ENCODE peak calls at places on chromosomes 2 and 18, in seven cellular contexts. B, Q, O, H, W, X and R are unnamed samples.
A peak's percentile ranks its signal among the peaks of the same experiment; 100 is the strongest.

GRCh38 chr2:224655006-224655537 is 61.1 kb downstream of the CCDC195 start:
- DNase-seq in B (no peak), O (no peak), H (no peak), Q (no peak), X (no peak), W (no peak), R (no peak)

GRCh38 chr2:60998628-60999545 is 18.6 kb upstream of the PEX13 start:
- DNase-seq in O (no peak), X (peak; percentile 48), Q (peak; percentile 37), W (no peak), H (no peak), B (no peak), R (no peak)

GRCh38 chr2:168211664-168212163 is 35.7 kb downstream of the STK39 start:
- DNase-seq in X (no peak), H (no peak), Q (no peak), O (no peak), B (no peak), W (no peak), R (no peak)

GRCh38 chr2:74584088-74584645 is 29.6 kb downstream of the DOK1 start:
- DNase-seq in H (no peak), Q (no peak), O (no peak), B (no peak), X (no peak), W (no peak), R (no peak)

GRCh38 chr2:67323209-67323991 is 73.7 kb upstream of the ETAA1 start:
- DNase-seq in W (no peak), X (no peak), B (no peak), O (no peak), Q (no peak), H (no peak), R (no peak)

GRCh38 chr2:192978317-192978874 is 783.7 kb upstream of the TMEFF2 start:
- DNase-seq in B (no peak), O (no peak), Q (peak; percentile 56), X (no peak), W (no peak), H (no peak), R (no peak)

GRCh38 chr2:96876036-96876810 is 6.3 kb upstream of the SEMA4C start:
- DNase-seq in H (no peak), O (no peak), W (no peak), Q (no peak), B (peak; percentile 46), X (peak; percentile 72), R (no peak)

GRCh38 chr2:167430447-167430846 is 542.2 kb downstream of the XIRP2 start:
- DNase-seq in X (no peak), H (no peak), B (no peak), O (no peak), W (no peak), Q (no peak), R (no peak)

GRCh38 chr2:56229397-56230060 is 45.7 kb downstream of the CCDC85A start:
- DNase-seq in W (no peak), O (no peak), B (no peak), X (no peak), H (peak; percentile 22), Q (no peak), R (no peak)

GRCh38 chr2:101677657-101678056 is 19.9 kb upstream of the MAP4K4 start:
- DNase-seq in Q (no peak), W (no peak), X (no peak), H (no peak), B (no peak), O (no peak), R (no peak)

GRCh38 chr2:172087780-172088244 is 2.5 kb downstream of the DLX1 start:
- DNase-seq in Q (no peak), W (no peak), H (no peak), B (peak; percentile 18), X (no peak), O (no peak), R (peak; percentile 14)

GRCh38 chr18:70039186-70039585 is 91.5 kb upstream of the CD226 start:
- DNase-seq in X (no peak), H (no peak), B (no peak), Q (no peak), W (no peak), O (no peak), R (no peak)

GRCh38 chr2:10407841-10408648 is 40.1 kb downstream of the ODC1 start:
- DNase-seq in Q (no peak), X (peak; percentile 95), B (no peak), O (peak; percentile 87), H (peak; percentile 89), W (no peak), R (peak; percentile 85)

GRCh38 chr18:35918564-35918963 is 53.9 kb upstream of the RMP24 start:
- DNase-seq in Q (no peak), X (no peak), W (no peak), H (no peak), O (no peak), B (no peak), R (no peak)

GRCh38 chr2:47076586-47077441 is 78.3 kb downstream of the STPG4 start:
- DNase-seq in O (peak; percentile 39), W (no peak), X (peak; percentile 99), H (peak; percentile 83), B (no peak), Q (no peak), R (peak; percentile 60)

GRCh38 chr18:2908946-2909335 is 62.1 kb downstream of the EMILIN2 start:
- DNase-seq in X (no peak), O (no peak), Q (no peak), W (no peak), H (no peak), B (no peak), R (no peak)

GRCh38 chr2:221567809-221568208 is 4.3 kb downstream of the EPHA4 start:
- DNase-seq in H (no peak), W (no peak), O (no peak), Q (no peak), B (no peak), X (no peak), R (no peak)

GRCh38 chr2:119696005-119696404 is 17.0 kb downstream of the TMEM177 start:
- DNase-seq in X (no peak), O (no peak), H (no peak), Q (no peak), W (no peak), B (no peak), R (no peak)

GRCh38 chr18:907171-907879 is 2.7 kb downstream of the ADCYAP1 start:
- DNase-seq in W (peak; percentile 46), H (no peak), B (no peak), O (no peak), X (peak; percentile 6), Q (no peak), R (no peak)

GRCh38 chr2:17757321-17757720 is 3.4 kb downstream of the GEN1 start:
- DNase-seq in H (no peak), X (peak; percentile 41), Q (no peak), W (no peak), B (no peak), O (peak; percentile 29), R (no peak)

GRCh38 chr2:49306925-49307324 is 152.6 kb upstream of the FSHR start:
- DNase-seq in X (no peak), Q (no peak), O (no peak), W (no peak), B (no peak), H (no peak), R (no peak)

GRCh38 chr2:62662548-62662947 is 43.0 kb upstream of the EHBP1 start:
- DNase-seq in X (no peak), H (no peak), Q (no peak), O (no peak), B (no peak), W (no peak), R (no peak)

GRCh38 chr2:177680866-177681358 is 288.3 kb downstream of the AGPS start:
- DNase-seq in W (no peak), H (no peak), O (no peak), X (no peak), B (no peak), Q (no peak), R (no peak)

GRCh38 chr2:223528036-223528435 is 74.1 kb downstream of the SCG2 start:
- DNase-seq in W (no peak), B (no peak), H (peak; percentile 63), Q (peak; percentile 71), O (no peak), X (peak; percentile 65), R (no peak)

GRCh38 chr2:118197011-118197695 is 108.9 kb downstream of the INSIG2 start:
- DNase-seq in Q (no peak), W (no peak), X (peak; percentile 12), O (no peak), H (no peak), B (no peak), R (no peak)

GRCh38 chr2:65554765-65555561 is 122.6 kb upstream of the SPRED2 start:
- DNase-seq in O (no peak), W (no peak), B (no peak), Q (no peak), X (peak; percentile 89), H (no peak), R (no peak)

GRCh38 chr2:168534926-168535325 is 78.9 kb downstream of the CERS6 start:
- DNase-seq in B (no peak), H (no peak), W (no peak), X (no peak), O (no peak), Q (no peak), R (no peak)

GRCh38 chr2:176002684-176003225 is 688 bp upstream of the LNPK start:
- DNase-seq in H (no peak), B (no peak), W (peak; percentile 65), X (peak; percentile 60), O (peak; percentile 36), Q (no peak), R (no peak)

GRCh38 chr2:187825108-187825507 is 270.9 kb upstream of the TFPI start:
- DNase-seq in B (no peak), W (no peak), X (no peak), O (no peak), Q (no peak), H (no peak), R (no peak)